ENCODE peak calls at places on chromosomes 4 and X, in seven cellular contexts. One of them, this sample, is unnamed.

GRCh38 chr4:31807036-31807435 is 1086.9 kb downstream of the PCDH7 start:
- DNase-seq in cardiac muscle cell: no peak
- DNase-seq in SK-N-SH: no peak
- DNase-seq in suprapubic skin: no peak
- DNase-seq in BJ: no peak
- DNase-seq in ascending aorta: no peak
- DNase-seq in thyroid gland: no peak
- DNase-seq in this sample: no peak

GRCh38 chrX:108225456-108225730 is 133.8 kb downstream of the ATG4A start:
- DNase-seq in cardiac muscle cell: no peak
- DNase-seq in SK-N-SH: no peak
- DNase-seq in suprapubic skin: no peak
- DNase-seq in BJ: no peak
- DNase-seq in ascending aorta: no peak
- DNase-seq in thyroid gland: no peak
- DNase-seq in this sample: no peak

GRCh38 chr4:78299565-78299972 is 242.4 kb downstream of the FRAS1 start:
- DNase-seq in cardiac muscle cell: no peak
- DNase-seq in SK-N-SH: no peak
- DNase-seq in suprapubic skin: no peak
- DNase-seq in BJ: no peak
- DNase-seq in ascending aorta: no peak
- DNase-seq in thyroid gland: no peak
- DNase-seq in this sample: no peak

GRCh38 chrX:18075603-18076002 is 145.1 kb downstream of the BEND2 start:
- DNase-seq in cardiac muscle cell: no peak
- DNase-seq in SK-N-SH: no peak
- DNase-seq in suprapubic skin: no peak
- DNase-seq in BJ: no peak
- DNase-seq in ascending aorta: no peak
- DNase-seq in thyroid gland: no peak
- DNase-seq in this sample: no peak

GRCh38 chr4:118076958-118077766 is 42.9 kb downstream of the NDST3 start:
- DNase-seq in cardiac muscle cell: no peak
- DNase-seq in SK-N-SH: peak; percentile 24
- DNase-seq in suprapubic skin: no peak
- DNase-seq in BJ: no peak
- DNase-seq in ascending aorta: no peak
- DNase-seq in thyroid gland: no peak
- DNase-seq in this sample: no peak

GRCh38 chrX:25083661-25084060 is 67.9 kb upstream of the ARX start:
- DNase-seq in cardiac muscle cell: no peak
- DNase-seq in SK-N-SH: no peak
- DNase-seq in suprapubic skin: no peak
- DNase-seq in BJ: no peak
- DNase-seq in ascending aorta: no peak
- DNase-seq in thyroid gland: no peak
- DNase-seq in this sample: no peak

GRCh38 chrX:65781845-65782244 is 114.4 kb downstream of the MSN start:
- DNase-seq in cardiac muscle cell: no peak
- DNase-seq in SK-N-SH: no peak
- DNase-seq in suprapubic skin: no peak
- DNase-seq in BJ: no peak
- DNase-seq in ascending aorta: no peak
- DNase-seq in thyroid gland: no peak
- DNase-seq in this sample: no peak

GRCh38 chr4:176834531-176834930 is 41.8 kb upstream of the VEGFC start:
- DNase-seq in cardiac muscle cell: no peak
- DNase-seq in SK-N-SH: no peak
- DNase-seq in suprapubic skin: no peak
- DNase-seq in BJ: no peak
- DNase-seq in ascending aorta: no peak
- DNase-seq in thyroid gland: no peak
- DNase-seq in this sample: no peak

GRCh38 chr4:29805871-29806480 is 914.2 kb upstream of the PCDH7 start:
- DNase-seq in cardiac muscle cell: no peak
- DNase-seq in SK-N-SH: no peak
- DNase-seq in suprapubic skin: no peak
- DNase-seq in BJ: no peak
- DNase-seq in ascending aorta: no peak
- DNase-seq in thyroid gland: no peak
- DNase-seq in this sample: no peak

GRCh38 chrX:68982476-68982875 is 153.7 kb downstream of the EFNB1 start:
- DNase-seq in cardiac muscle cell: no peak
- DNase-seq in SK-N-SH: no peak
- DNase-seq in suprapubic skin: peak; percentile 29
- DNase-seq in BJ: no peak
- DNase-seq in ascending aorta: no peak
- DNase-seq in thyroid gland: no peak
- DNase-seq in this sample: peak; percentile 12

GRCh38 chr4:4914059-4914820 is 54.8 kb downstream of the MSX1 start:
- DNase-seq in cardiac muscle cell: no peak
- DNase-seq in SK-N-SH: no peak
- DNase-seq in suprapubic skin: no peak
- DNase-seq in BJ: no peak
- DNase-seq in ascending aorta: no peak
- DNase-seq in thyroid gland: no peak
- DNase-seq in this sample: no peak

GRCh38 chr4:185263419-185263818 is 54.0 kb downstream of the SNX25 start:
- DNase-seq in cardiac muscle cell: no peak
- DNase-seq in SK-N-SH: no peak
- DNase-seq in suprapubic skin: no peak
- DNase-seq in BJ: no peak
- DNase-seq in ascending aorta: no peak
- DNase-seq in thyroid gland: no peak
- DNase-seq in this sample: no peak

GRCh38 chrX:74500555-74500954 is 79.3 kb downstream of the SLC16A2 start:
- DNase-seq in cardiac muscle cell: no peak
- DNase-seq in SK-N-SH: no peak
- DNase-seq in suprapubic skin: no peak
- DNase-seq in BJ: no peak
- DNase-seq in ascending aorta: no peak
- DNase-seq in thyroid gland: no peak
- DNase-seq in this sample: no peak

GRCh38 chr4:66000500-66001117 is 330.3 kb upstream of the EPHA5 start:
- DNase-seq in cardiac muscle cell: peak; percentile 1
- DNase-seq in SK-N-SH: no peak
- DNase-seq in suprapubic skin: no peak
- DNase-seq in BJ: no peak
- DNase-seq in ascending aorta: no peak
- DNase-seq in thyroid gland: no peak
- DNase-seq in this sample: no peak

GRCh38 chrX:7215842-7216241 is 67.9 kb upstream of the PUDP start:
- DNase-seq in cardiac muscle cell: no peak
- DNase-seq in SK-N-SH: no peak
- DNase-seq in suprapubic skin: no peak
- DNase-seq in BJ: no peak
- DNase-seq in ascending aorta: no peak
- DNase-seq in thyroid gland: no peak
- DNase-seq in this sample: no peak

DNA sequence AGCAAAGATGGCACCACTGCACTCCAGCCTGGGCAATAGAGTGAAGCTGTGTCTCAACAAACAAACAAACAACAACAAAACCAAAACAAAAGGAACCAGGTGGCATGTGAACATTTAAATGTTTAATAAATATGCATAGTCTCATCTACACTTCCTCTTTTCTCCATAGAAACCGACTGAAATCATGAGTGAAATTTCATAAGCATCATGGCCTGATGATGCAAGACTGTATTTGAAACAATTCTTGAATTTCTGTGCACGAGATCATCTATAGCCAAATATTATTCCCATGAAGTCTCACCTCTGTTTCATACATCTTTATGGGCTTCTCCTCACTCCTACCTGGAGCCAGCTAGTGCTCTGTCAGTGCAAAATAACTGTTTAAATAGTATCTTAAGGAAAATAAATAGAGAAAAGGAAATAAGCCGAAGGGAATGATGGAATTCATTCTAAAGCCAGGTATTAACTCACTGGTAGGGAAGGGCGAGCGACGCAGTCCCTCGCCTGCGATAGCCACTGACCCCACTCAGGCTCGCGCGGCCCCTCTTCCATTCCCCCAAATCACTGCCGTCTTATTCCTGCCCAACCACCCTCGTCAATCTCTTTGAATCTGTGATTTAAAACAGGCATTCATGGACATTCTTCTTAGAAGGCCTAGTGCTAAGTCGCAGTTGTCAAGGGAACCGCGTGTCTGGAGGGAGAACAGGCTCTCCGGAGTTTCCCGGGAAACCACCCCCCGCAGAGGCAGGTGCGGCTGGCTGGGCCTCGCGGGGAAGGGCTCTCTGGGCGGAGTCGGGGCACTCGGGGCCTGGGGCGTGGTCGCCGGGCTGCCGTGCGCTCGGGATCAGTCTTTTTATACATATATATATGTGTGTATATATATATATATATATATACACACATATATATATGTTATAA is 52.4 kb upstream of the TRIM2 start:
- DNase-seq in cardiac muscle cell: peak; percentile 75
- DNase-seq in SK-N-SH: peak; percentile 39
- DNase-seq in suprapubic skin: no peak
- DNase-seq in BJ: no peak
- DNase-seq in ascending aorta: peak; percentile 74
- DNase-seq in thyroid gland: peak; percentile 97
- DNase-seq in this sample: peak; percentile 92
- H3K4me3 ChIP-seq in cardiac muscle cell: peak overlapping the region; percentile 48
- H3K4me3 ChIP-seq in SK-N-SH: no peak overlapping the region
- H3K4me3 ChIP-seq in suprapubic skin: peak overlapping the region; percentile 50
- H3K4me3 ChIP-seq in BJ: no peak overlapping the region
- H3K4me3 ChIP-seq in ascending aorta: no peak overlapping the region
- H3K4me3 ChIP-seq in thyroid gland: no peak overlapping the region
- H3K4me3 ChIP-seq in this sample: no peak overlapping the region

GRCh38 chr4:1984406-1985191 is 24.2 kb downstream of the NELFA start:
- DNase-seq in cardiac muscle cell: no peak
- DNase-seq in SK-N-SH: peak; percentile 92
- DNase-seq in suprapubic skin: no peak
- DNase-seq in BJ: no peak
- DNase-seq in ascending aorta: peak; percentile 56
- DNase-seq in thyroid gland: no peak
- DNase-seq in this sample: peak; percentile 60
- H3K36me3 ChIP-seq in cardiac muscle cell: peaks cover 39% of the 10 kb centered on the region
- H3K36me3 ChIP-seq in SK-N-SH: peaks cover 84% of the 10 kb centered on the region
- H3K36me3 ChIP-seq in suprapubic skin: peaks cover 96% of the 10 kb centered on the region
- H3K36me3 ChIP-seq in BJ: peaks cover 43% of the 10 kb centered on the region
- H3K36me3 ChIP-seq in ascending aorta: peaks cover 98% of the 10 kb centered on the region
- H3K36me3 ChIP-seq in thyroid gland: peaks cover 86% of the 10 kb centered on the region
- H3K36me3 ChIP-seq in this sample: peaks cover 11% of the 10 kb centered on the region

DNA sequence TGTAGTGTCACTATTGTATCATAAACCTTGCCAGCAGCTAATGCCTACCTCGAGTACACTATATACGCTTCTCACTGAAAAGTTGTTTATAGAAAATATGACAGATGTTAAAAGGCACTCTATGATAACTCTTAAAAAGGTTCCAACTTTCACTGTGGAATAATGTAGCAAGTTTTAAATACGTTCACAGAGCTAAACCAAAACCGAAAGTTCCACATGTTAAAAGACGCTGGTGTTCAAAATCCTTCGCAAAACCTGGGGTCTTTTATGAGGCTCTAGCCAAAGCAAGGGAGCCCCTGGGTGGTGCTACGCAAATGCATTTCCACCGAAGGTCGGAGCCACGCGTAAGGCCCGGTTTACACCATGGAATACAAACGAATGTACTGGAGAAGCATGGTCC is 103.7 kb upstream of the TENM3 start:
- DNase-seq in cardiac muscle cell: no peak
- DNase-seq in SK-N-SH: no peak
- DNase-seq in suprapubic skin: no peak
- DNase-seq in BJ: no peak
- DNase-seq in ascending aorta: no peak
- DNase-seq in thyroid gland: no peak
- DNase-seq in this sample: no peak
- H3K4me3 ChIP-seq in cardiac muscle cell: no peak overlapping the region
- H3K4me3 ChIP-seq in SK-N-SH: no peak overlapping the region
- H3K4me3 ChIP-seq in suprapubic skin: no peak overlapping the region
- H3K4me3 ChIP-seq in BJ: no peak overlapping the region
- H3K4me3 ChIP-seq in ascending aorta: no peak overlapping the region
- H3K4me3 ChIP-seq in thyroid gland: no peak overlapping the region
- H3K4me3 ChIP-seq in this sample: no peak overlapping the region

DNA sequence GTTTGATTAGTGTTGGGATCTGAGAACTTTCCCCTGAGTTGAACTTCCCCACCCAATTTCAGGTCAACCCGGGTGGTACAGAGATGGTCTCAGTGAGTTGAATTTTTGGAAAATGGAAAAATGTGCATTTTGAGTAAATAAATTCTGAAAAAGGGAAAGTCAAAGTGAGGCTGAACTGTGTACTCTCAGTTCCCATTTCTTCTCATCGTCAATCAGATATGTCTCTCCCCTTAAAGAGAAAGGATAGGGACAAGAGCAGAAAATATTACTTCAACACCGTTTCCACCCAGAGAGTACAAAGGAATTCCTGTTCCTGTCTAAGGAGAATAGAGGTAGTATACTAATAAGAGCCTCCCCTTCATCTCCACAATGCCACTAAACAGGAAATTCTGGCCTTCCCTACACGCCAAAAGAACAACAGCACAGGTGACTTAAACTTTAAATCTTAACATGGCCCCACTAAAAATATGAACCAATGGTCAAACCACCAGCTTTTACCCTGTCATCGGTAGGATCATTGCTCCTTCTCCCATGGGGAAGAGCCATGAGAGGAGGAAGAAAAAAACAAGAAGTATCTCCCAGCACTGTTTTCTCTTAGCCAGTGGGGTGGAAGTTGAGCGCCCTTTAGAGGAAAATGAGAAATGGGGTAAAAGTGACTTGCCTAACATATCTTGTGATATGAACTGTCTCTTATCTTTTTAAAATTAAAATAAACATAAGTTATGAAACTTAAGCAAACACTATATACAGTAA is 30.3 kb downstream of the BMP3 start:
- DNase-seq in cardiac muscle cell: no peak
- DNase-seq in SK-N-SH: no peak
- DNase-seq in suprapubic skin: no peak
- DNase-seq in BJ: no peak
- DNase-seq in ascending aorta: no peak
- DNase-seq in thyroid gland: no peak
- DNase-seq in this sample: no peak
- H3K36me3 ChIP-seq in cardiac muscle cell: no peaks in the 10 kb centered on the region
- H3K36me3 ChIP-seq in SK-N-SH: no peaks in the 10 kb centered on the region
- H3K36me3 ChIP-seq in suprapubic skin: no peaks in the 10 kb centered on the region
- H3K36me3 ChIP-seq in BJ: no peaks in the 10 kb centered on the region
- H3K36me3 ChIP-seq in ascending aorta: no peaks in the 10 kb centered on the region
- H3K36me3 ChIP-seq in thyroid gland: no peaks in the 10 kb centered on the region
- H3K36me3 ChIP-seq in this sample: no peaks in the 10 kb centered on the region

DNA sequence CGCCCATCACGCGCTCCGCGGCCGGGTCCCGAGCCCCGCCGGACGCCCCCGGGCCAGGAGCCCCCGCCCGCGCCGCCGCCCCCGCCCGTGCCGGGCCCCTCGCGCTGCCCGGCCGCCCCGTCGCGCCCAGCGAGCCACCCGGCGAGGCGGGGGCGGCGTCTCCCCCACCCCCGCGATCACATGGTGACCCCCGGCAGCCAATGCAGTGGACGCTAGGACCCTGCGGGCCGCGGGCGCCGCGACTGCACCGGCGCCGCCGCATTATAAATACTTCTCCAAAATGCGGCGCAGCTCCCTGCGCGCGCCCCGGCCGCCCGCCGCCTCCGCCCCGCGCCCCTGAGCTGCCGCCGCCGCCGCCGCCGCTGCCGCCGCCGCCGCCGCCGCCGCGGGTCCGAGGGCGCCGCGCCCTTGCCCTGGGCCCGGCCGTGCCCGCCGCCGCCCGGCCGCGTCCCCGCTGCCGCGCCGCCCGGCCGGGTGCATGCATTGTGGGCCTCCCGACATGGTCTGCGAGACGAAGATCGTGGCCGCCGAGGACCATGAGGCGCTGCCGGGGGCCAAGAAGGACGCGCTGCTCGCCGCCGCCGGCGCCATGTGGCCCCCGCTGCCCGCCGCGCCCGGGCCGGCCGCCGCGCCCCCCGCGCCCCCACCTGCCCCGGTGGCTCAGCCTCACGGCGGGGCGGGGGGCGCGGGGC is at the start of gene NAT8L:
- DNase-seq in cardiac muscle cell: peak; percentile 83
- DNase-seq in SK-N-SH: peak; percentile 93
- DNase-seq in suprapubic skin: no peak
- DNase-seq in BJ: no peak
- DNase-seq in ascending aorta: no peak
- DNase-seq in thyroid gland: peak; percentile 44
- DNase-seq in this sample: peak; percentile 92
- H3K4me3 ChIP-seq in cardiac muscle cell: peak within 1 kb of the TSS; percentile 75
- H3K4me3 ChIP-seq in SK-N-SH: peak within 1 kb of the TSS; percentile 52
- H3K4me3 ChIP-seq in suprapubic skin: peak within 1 kb of the TSS; percentile 52
- H3K4me3 ChIP-seq in BJ: peak within 1 kb of the TSS; percentile 18
- H3K4me3 ChIP-seq in ascending aorta: peak within 1 kb of the TSS; percentile 56
- H3K4me3 ChIP-seq in thyroid gland: no peak within 1 kb of the TSS
- H3K4me3 ChIP-seq in this sample: peak within 1 kb of the TSS; percentile 50

This sample was measured in H7.